ENCODE peak calls at places on chromosomes 11 and 22, in ten cellular contexts. I, M, J, A, P, V, U, O, H and T are unnamed samples.

GRCh38 chr11:96736591-96736990 is 346.8 kb downstream of the JRKL start:
- DNase-seq in A (peak), U (no peak), P (no peak), H (peak), O (no peak), M (no peak), I (no peak), V (no peak), J (peak), T (no peak)

GRCh38 chr22:19070397-19071169 is 51.6 kb downstream of the DGCR2 start:
- DNase-seq in M (no peak), I (no peak), P (no peak), A (no peak), J (no peak), U (no peak), O (no peak), H (no peak), V (no peak), T (no peak)

GRCh38 chr11:45368697-45369096 is 82.6 kb upstream of the SYT13 start:
- DNase-seq in H (no peak), A (no peak), U (no peak), P (no peak), V (no peak), I (no peak), O (no peak), M (no peak), J (no peak), T (no peak)

GRCh38 chr11:102446606-102447005 is 6.0 kb downstream of the TMEM123 start:
- DNase-seq in O (no peak), I (no peak), P (peak), V (no peak), M (peak), A (peak), J (no peak), U (no peak), H (peak), T (no peak)

GRCh38 chr11:2369320-2369719 is 7.8 kb upstream of the CD81 start:
- DNase-seq in O (no peak), A (no peak), V (no peak), P (no peak), J (no peak), H (no peak), M (no peak), U (no peak), I (no peak), T (no peak)

GRCh38 chr11:24609778-24610177 is 112.9 kb downstream of the LUZP2 start:
- DNase-seq in H (no peak), J (no peak), U (no peak), P (no peak), I (no peak), O (no peak), A (no peak), M (no peak), V (no peak), T (no peak)

GRCh38 chr11:19812710-19813109 is 100.1 kb downstream of the NAV2 start:
- DNase-seq in O (no peak), A (no peak), J (no peak), I (no peak), V (no peak), H (peak), P (no peak), M (no peak), U (no peak), T (no peak)

GRCh38 chr11:36249271-36249670 is 40.0 kb downstream of the COMMD9 start:
- DNase-seq in H (peak), O (peak), P (peak), M (peak), V (no peak), I (no peak), A (peak), U (no peak), J (peak), T (no peak)

GRCh38 chr11:65417221-65417701 is 5.3 kb upstream of the NEAT1 start:
- DNase-seq in J (no peak), H (no peak), U (no peak), P (no peak), M (no peak), I (no peak), O (peak), V (no peak), A (no peak), T (no peak)

GRCh38 chr22:33427461-33427860 is 369.3 kb upstream of the SYN3 start:
- DNase-seq in H (no peak), J (peak), M (no peak), A (peak), I (no peak), O (no peak), U (no peak), V (no peak), P (no peak), T (no peak)

GRCh38 chr11:10931761-10932700 is 74.2 kb upstream of the ZBED5 start:
- DNase-seq in A (no peak), I (no peak), V (peak), U (no peak), P (no peak), J (no peak), O (peak), H (peak), M (no peak), T (peak)

GRCh38 chr11:130671801-130672700 is 223.6 kb downstream of the ADAMTS15 start:
- DNase-seq in H (peak), V (peak), J (peak), P (peak), A (peak), M (peak), U (no peak), O (peak), I (no peak), T (no peak)

GRCh38 chr11:116511684-116512083 is 261.1 kb downstream of the BUD13 start:
- DNase-seq in U (no peak), M (no peak), I (no peak), O (no peak), A (no peak), V (no peak), P (no peak), J (no peak), H (no peak), T (no peak)

GRCh38 chr11:86156397-86156977 is 87.6 kb upstream of the PICALM start:
- DNase-seq in M (no peak), V (no peak), P (no peak), O (no peak), H (no peak), J (no peak), U (no peak), I (no peak), A (no peak), T (no peak)

GRCh38 chr11:128927683-128928336 is 14.9 kb downstream of the TP53AIP1 start:
- DNase-seq in O (no peak), A (no peak), H (no peak), U (no peak), J (no peak), M (no peak), P (no peak), I (no peak), V (no peak), T (no peak)

GRCh38 chr11:119422505-119423416 is at the start of gene THY1:
- DNase-seq in P (peak), M (peak), J (no peak), H (peak), V (peak), U (no peak), A (peak), I (no peak), O (no peak), T (peak)

GRCh38 chr11:134503104-134503503 is 91.1 kb upstream of the B3GAT1 start:
- DNase-seq in P (no peak), H (no peak), O (no peak), J (no peak), M (no peak), U (no peak), A (no peak), V (peak), I (no peak), T (no peak)

GRCh38 chr11:121564948-121565684 is 112.3 kb upstream of the SORL1-AS1 start:
- DNase-seq in H (no peak), J (no peak), M (no peak), A (no peak), P (no peak), U (no peak), V (no peak), O (no peak), I (no peak), T (no peak)

GRCh38 chr11:6390718-6391547 is 659 bp downstream of the SMPD1 start:
- DNase-seq in A (no peak), U (no peak), J (no peak), M (no peak), V (no peak), P (no peak), H (no peak), I (no peak), O (no peak), T (no peak)

GRCh38 chr11:12144306-12145174 is 34.1 kb downstream of the MICAL2 start:
- DNase-seq in A (no peak), H (no peak), M (no peak), V (no peak), U (no peak), P (no peak), O (peak), I (no peak), J (no peak), T (no peak)

GRCh38 chr11:123182101-123182500 is 12.9 kb downstream of the CLMP start:
- DNase-seq in J (no peak), V (no peak), A (no peak), P (no peak), H (no peak), I (no peak), U (no peak), O (no peak), M (no peak), T (no peak)

GRCh38 chr11:111101836-111102235 is 143.7 kb upstream of the POU2AF2 start:
- DNase-seq in A (no peak), I (no peak), H (no peak), M (no peak), J (no peak), P (no peak), U (no peak), O (no peak), V (no peak), T (no peak)

GRCh38 chr11:46015941-46016340 is 93.5 kb downstream of the LARGE2 start:
- DNase-seq in I (no peak), A (no peak), V (no peak), H (no peak), U (no peak), O (no peak), P (no peak), M (no peak), J (no peak), T (no peak)

GRCh38 chr11:15742626-15743243 is 613.6 kb downstream of the SOX6 start:
- DNase-seq in H (peak), O (no peak), U (no peak), J (no peak), A (peak), I (no peak), M (no peak), P (no peak), V (no peak), T (no peak)

GRCh38 chr11:91790873-91791468 is 433.6 kb upstream of the FAT3 start:
- DNase-seq in H (peak), M (no peak), U (no peak), A (no peak), O (no peak), J (no peak), P (no peak), I (no peak), V (no peak), T (no peak)

GRCh38 chr11:86703992-86704391 is 31.6 kb upstream of the ME3 start:
- DNase-seq in I (no peak), V (no peak), J (no peak), M (no peak), O (no peak), A (no peak), H (no peak), U (no peak), P (no peak), T (no peak)

GRCh38 chr22:27748355-27749168 is 53.0 kb downstream of the MN1 start:
- DNase-seq in H (peak), M (peak), P (peak), J (peak), V (peak), O (peak), I (peak), U (no peak), A (peak), T (no peak)

GRCh38 chr11:64407630-64408029 is 48.7 kb downstream of the RPS6KA4 start:
- DNase-seq in P (no peak), U (no peak), I (no peak), M (no peak), V (no peak), A (no peak), H (no peak), J (no peak), O (no peak), T (no peak)

GRCh38 chr11:78318321-78318720 is 99.3 kb downstream of the GAB2 start:
- DNase-seq in A (no peak), V (no peak), U (no peak), J (no peak), M (no peak), I (no peak), O (no peak), P (no peak), H (peak), T (peak)

GRCh38 chr11:100010393-100010792 is 676.7 kb upstream of the ARHGAP42 start:
- DNase-seq in P (no peak), J (no peak), V (peak), I (no peak), A (no peak), H (no peak), O (no peak), M (no peak), U (no peak), T (peak)

GRCh38 chr11:35511666-35512065 is 13.8 kb downstream of the PAMR1 start:
- DNase-seq in V (no peak), U (no peak), A (peak), O (no peak), H (peak), J (no peak), P (peak), I (no peak), M (peak), T (no peak)

GRCh38 chr22:37428649-37429586 is 1.6 kb upstream of the ELFN2 start:
- DNase-seq in U (no peak), I (peak), A (peak), O (no peak), P (no peak), J (peak), M (peak), V (peak), H (peak), T (peak)

GRCh38 chr22:42511401-42511891 is 8.2 kb downstream of the RRP7A start:
- DNase-seq in A (no peak), O (no peak), I (no peak), M (no peak), V (no peak), P (no peak), J (no peak), U (no peak), H (peak), T (no peak)

GRCh38 chr11:86608251-86608799 is 64.1 kb downstream of the ME3 start:
- DNase-seq in M (peak), J (peak), I (peak), A (peak), V (peak), H (peak), P (peak), O (peak), U (peak), T (peak)

GRCh38 chr11:1455032-1455762 is 31.4 kb downstream of the MOB2 start:
- DNase-seq in I (no peak), M (no peak), U (no peak), J (no peak), P (no peak), O (no peak), V (no peak), H (no peak), A (no peak), T (no peak)

GRCh38 chr11:107716884-107717532 is 5.2 kb upstream of the SLN start:
- DNase-seq in I (no peak), P (no peak), A (peak), O (no peak), M (no peak), J (no peak), H (no peak), U (no peak), V (no peak), T (no peak)

GRCh38 chr11:76574406-76574805 is 96.1 kb downstream of the LRRC32 start:
- DNase-seq in P (no peak), M (no peak), J (no peak), V (no peak), U (no peak), I (no peak), H (no peak), O (no peak), A (peak), T (no peak)

GRCh38 chr11:116829525-116830183 is at the start of gene APOC3:
- DNase-seq in H (peak), I (no peak), V (no peak), U (no peak), P (peak), M (peak), J (no peak), A (no peak), O (no peak), T (no peak)

GRCh38 chr11:32225491-32226285 is 134.8 kb downstream of the RCN1 start:
- DNase-seq in O (no peak), P (no peak), I (no peak), M (no peak), J (no peak), H (no peak), U (no peak), A (no peak), V (no peak), T (no peak)

DNA sequence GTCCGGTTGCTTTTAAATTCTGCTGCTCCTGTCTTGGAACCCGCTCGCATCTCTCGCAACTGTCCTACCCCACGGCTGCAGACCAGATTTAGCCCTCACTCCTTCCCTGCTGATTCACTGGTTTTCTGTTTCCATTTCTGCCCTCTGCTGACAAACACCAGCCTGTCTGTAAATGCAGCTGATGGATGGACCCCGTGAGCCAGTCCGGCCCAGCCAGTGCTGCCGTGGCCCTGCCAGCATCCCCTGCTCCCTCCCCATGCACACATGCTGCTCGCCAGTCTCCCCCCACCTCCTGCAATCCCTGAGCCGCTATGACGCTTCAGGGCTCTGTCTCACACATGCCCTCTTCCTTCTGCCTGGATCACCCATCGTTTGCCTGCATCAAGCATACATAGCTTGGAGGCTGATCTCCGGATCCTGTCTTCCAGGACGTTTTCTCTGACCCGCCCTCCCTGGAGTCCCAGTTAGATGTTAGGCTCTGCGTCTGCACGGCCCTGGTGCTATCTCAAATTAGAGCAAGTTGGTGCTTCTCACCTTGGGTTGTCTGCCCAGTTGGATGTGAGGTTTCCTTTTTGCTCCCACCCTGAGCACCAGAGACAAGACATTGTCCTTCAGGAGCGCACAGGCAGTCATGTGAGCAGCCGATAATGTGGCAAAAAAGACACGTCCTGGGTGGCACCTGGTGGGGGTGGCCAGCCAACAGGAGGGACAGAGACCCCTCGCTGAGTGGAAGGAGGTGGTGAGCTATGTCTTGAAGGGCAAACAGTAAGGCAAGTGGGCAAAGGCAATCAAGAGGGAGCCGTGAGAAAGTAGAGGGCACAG is 4.3 kb upstream of the ACR start:
- DNase-seq in U (no peak), V (peak), P (peak), H (peak), J (no peak), A (no peak), I (no peak), M (peak), O (no peak), T (peak)
- TF ChIP-seq CTCF in U (no peak), V (no peak), P (no peak), H (no peak), J (no peak), A (no peak), I (no peak), M (no peak), O (no peak), T (no peak)

GRCh38 chr22:26502688-26503561 is 9.3 kb downstream of the TFIP11 start:
- DNase-seq in U (no peak), P (no peak), A (peak), M (peak), J (peak), V (peak), H (peak), O (no peak), I (peak), T (peak)
- TF ChIP-seq CTCF in U (no peak), P (peak), A (peak), M (peak), J (peak), V (peak), H (peak), O (no peak), I (peak), T (no peak)

GRCh38 chr22:45554861-45555260 is 52.2 kb downstream of the FBLN1 start:
- DNase-seq in U (no peak), J (no peak), M (no peak), V (no peak), O (no peak), H (no peak), A (no peak), I (no peak), P (no peak), T (no peak)

GRCh38 chr22:45553333-45554039 is 50.8 kb downstream of the FBLN1 start:
- DNase-seq in M (peak), V (peak), A (peak), P (peak), H (peak), I (peak), U (peak), O (peak), J (peak), T (peak)

GRCh38 chr22:45552017-45552411 is 49.3 kb downstream of the FBLN1 start:
- DNase-seq in J (no peak), O (no peak), V (no peak), P (no peak), H (no peak), A (no peak), M (no peak), I (no peak), U (no peak), T (no peak)

GRCh38 chr22:45552580-45553332 is 50.1 kb downstream of the FBLN1 start:
- DNase-seq in U (no peak), J (no peak), H (peak), A (peak), O (peak), P (peak), M (peak), V (no peak), I (no peak), T (peak)

GRCh38 chr22:45554040-45554406 is 51.3 kb downstream of the FBLN1 start:
- DNase-seq in H (no peak), J (no peak), U (no peak), I (peak), V (no peak), O (no peak), P (no peak), A (no peak), M (no peak), T (no peak)
- TF ChIP-seq CTCF in H (no peak), J (no peak), U (no peak), I (no peak), V (peak), O (no peak), P (no peak), A (no peak), M (no peak), T (peak)

DNA sequence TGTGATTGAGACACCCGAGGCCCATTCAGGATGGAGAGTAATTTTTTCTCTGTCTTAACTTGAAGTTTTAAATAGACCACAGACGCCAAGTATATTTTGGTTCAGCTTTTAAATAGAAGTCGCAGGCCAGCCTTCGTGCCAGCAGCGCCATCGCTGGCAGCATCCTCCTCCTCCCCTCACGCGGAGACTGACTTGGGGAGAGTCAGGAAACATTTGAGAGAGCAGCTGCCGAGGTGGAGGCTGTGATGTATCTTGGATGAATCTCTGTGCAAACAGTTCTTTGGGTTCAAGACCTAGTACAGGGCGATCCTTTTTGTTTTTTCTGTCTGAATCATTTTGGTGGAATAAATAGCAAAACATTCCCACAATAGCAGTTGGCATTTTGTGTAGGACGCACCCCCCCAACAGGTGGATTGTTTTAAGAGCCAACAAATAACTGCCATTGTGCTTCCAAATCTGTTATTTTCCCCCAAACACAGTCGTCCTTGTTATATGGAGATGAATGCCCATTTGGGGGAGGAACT is 920 bp upstream of the DMC1 start:
- DNase-seq in M (peak), V (peak), H (peak), A (peak), J (no peak), O (no peak), P (peak), U (peak), I (peak), T (peak)
- TF ChIP-seq CTCF in M (no peak), V (no peak), H (peak), A (peak), J (no peak), O (no peak), P (no peak), U (no peak), I (no peak), T (no peak)

DNA sequence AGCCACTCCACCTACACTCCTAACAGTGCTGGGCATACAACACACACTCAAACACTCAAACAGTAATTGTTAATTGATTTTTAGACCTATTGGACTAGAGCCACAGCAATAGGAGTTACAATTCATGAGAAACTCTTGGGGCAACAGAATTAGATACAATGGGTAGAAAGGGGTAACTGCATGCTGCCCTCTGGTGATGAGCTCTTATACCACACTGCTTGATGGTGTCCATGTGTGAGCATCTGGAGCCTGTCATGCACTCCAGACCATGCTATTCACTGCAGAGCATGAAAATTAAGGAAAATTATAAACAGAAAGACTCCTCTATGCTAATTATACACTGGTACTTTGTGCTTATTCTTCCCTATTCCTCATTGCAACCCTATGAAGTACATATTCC is 975.5 kb upstream of the CCDC90B start:
- DNase-seq in O (no peak), V (peak), U (no peak), H (no peak), A (no peak), J (no peak), P (no peak), I (no peak), M (peak), T (peak)
- TF ChIP-seq CTCF in O (no peak), V (peak), U (no peak), H (peak), A (no peak), J (peak), P (no peak), I (no peak), M (peak), T (peak)